ENCODE peak calls at places on chromosomes 3 and 15, in eight cellular contexts. One of them, this sample, is unnamed.

GRCh38 chr3:185744997-185745843 is 79.6 kb downstream of the IGF2BP2 start:
- DNase-seq in HFF-Myc: no peak
- DNase-seq in AG09309: peak
- DNase-seq in fibroblast of pulmonary artery: peak
- DNase-seq in fibroblast of the aortic adventitia: peak
- DNase-seq in mesothelial cell of epicardium: no peak
- DNase-seq in upper lobe of right lung: no peak
- DNase-seq in BJ: peak
- DNase-seq in this sample: no peak

GRCh38 chr15:66895794-66896453 is 169.5 kb upstream of the SMAD3 start:
- DNase-seq in HFF-Myc: no peak
- DNase-seq in AG09309: no peak
- DNase-seq in fibroblast of pulmonary artery: no peak
- DNase-seq in fibroblast of the aortic adventitia: no peak
- DNase-seq in mesothelial cell of epicardium: no peak
- DNase-seq in upper lobe of right lung: no peak
- DNase-seq in BJ: no peak
- DNase-seq in this sample: no peak

GRCh38 chr3:107927361-107928083 is 163.3 kb downstream of the CD47 start:
- DNase-seq in HFF-Myc: peak
- DNase-seq in AG09309: peak
- DNase-seq in fibroblast of pulmonary artery: peak
- DNase-seq in fibroblast of the aortic adventitia: peak
- DNase-seq in mesothelial cell of epicardium: peak
- DNase-seq in upper lobe of right lung: peak
- DNase-seq in BJ: no peak
- DNase-seq in this sample: peak

GRCh38 chr15:71048913-71049675 is 66.2 kb upstream of the THSD4 start:
- DNase-seq in HFF-Myc: no peak
- DNase-seq in AG09309: peak
- DNase-seq in fibroblast of pulmonary artery: peak
- DNase-seq in fibroblast of the aortic adventitia: peak
- DNase-seq in mesothelial cell of epicardium: no peak
- DNase-seq in upper lobe of right lung: no peak
- DNase-seq in BJ: peak
- DNase-seq in this sample: no peak

GRCh38 chr3:123098411-123099330 is 31.8 kb downstream of the PDIA5 start:
- DNase-seq in HFF-Myc: no peak
- DNase-seq in AG09309: no peak
- DNase-seq in fibroblast of pulmonary artery: peak
- DNase-seq in fibroblast of the aortic adventitia: peak
- DNase-seq in mesothelial cell of epicardium: no peak
- DNase-seq in upper lobe of right lung: no peak
- DNase-seq in BJ: no peak
- DNase-seq in this sample: no peak

GRCh38 chr15:31442203-31443090 is 115.8 kb downstream of the KLF13 start:
- DNase-seq in HFF-Myc: peak
- DNase-seq in AG09309: peak
- DNase-seq in fibroblast of pulmonary artery: peak
- DNase-seq in fibroblast of the aortic adventitia: peak
- DNase-seq in mesothelial cell of epicardium: no peak
- DNase-seq in upper lobe of right lung: no peak
- DNase-seq in BJ: peak
- DNase-seq in this sample: no peak

GRCh38 chr15:57118013-57118799 is 199.8 kb downstream of the TCF12 start:
- DNase-seq in HFF-Myc: no peak
- DNase-seq in AG09309: no peak
- DNase-seq in fibroblast of pulmonary artery: peak
- DNase-seq in fibroblast of the aortic adventitia: peak
- DNase-seq in mesothelial cell of epicardium: no peak
- DNase-seq in upper lobe of right lung: no peak
- DNase-seq in BJ: no peak
- DNase-seq in this sample: no peak

GRCh38 chr3:170584585-170585007 is 1.3 kb downstream of the SLC7A14 start:
- DNase-seq in HFF-Myc: no peak
- DNase-seq in AG09309: no peak
- DNase-seq in fibroblast of pulmonary artery: peak
- DNase-seq in fibroblast of the aortic adventitia: peak
- DNase-seq in mesothelial cell of epicardium: peak
- DNase-seq in upper lobe of right lung: peak
- DNase-seq in BJ: no peak
- DNase-seq in this sample: peak

GRCh38 chr15:99502182-99502581 is 63.6 kb upstream of the MEF2A start:
- DNase-seq in HFF-Myc: no peak
- DNase-seq in AG09309: no peak
- DNase-seq in fibroblast of pulmonary artery: no peak
- DNase-seq in fibroblast of the aortic adventitia: no peak
- DNase-seq in mesothelial cell of epicardium: no peak
- DNase-seq in upper lobe of right lung: no peak
- DNase-seq in BJ: no peak
- DNase-seq in this sample: no peak

GRCh38 chr15:61053401-61053800 is 175.7 kb downstream of the RORA start:
- DNase-seq in HFF-Myc: no peak
- DNase-seq in AG09309: no peak
- DNase-seq in fibroblast of pulmonary artery: no peak
- DNase-seq in fibroblast of the aortic adventitia: no peak
- DNase-seq in mesothelial cell of epicardium: no peak
- DNase-seq in upper lobe of right lung: no peak
- DNase-seq in BJ: no peak
- DNase-seq in this sample: no peak

GRCh38 chr3:154062513-154062912 is 58.7 kb upstream of the ARHGEF26 start:
- DNase-seq in HFF-Myc: no peak
- DNase-seq in AG09309: no peak
- DNase-seq in fibroblast of pulmonary artery: no peak
- DNase-seq in fibroblast of the aortic adventitia: no peak
- DNase-seq in mesothelial cell of epicardium: no peak
- DNase-seq in upper lobe of right lung: no peak
- DNase-seq in BJ: no peak
- DNase-seq in this sample: no peak

GRCh38 chr3:84946240-84946639 is 12.5 kb upstream of the CADM2 start:
- DNase-seq in HFF-Myc: no peak
- DNase-seq in AG09309: no peak
- DNase-seq in fibroblast of pulmonary artery: no peak
- DNase-seq in fibroblast of the aortic adventitia: no peak
- DNase-seq in mesothelial cell of epicardium: no peak
- DNase-seq in upper lobe of right lung: no peak
- DNase-seq in BJ: no peak
- DNase-seq in this sample: no peak

GRCh38 chr3:24945575-24945974 is 450.9 kb upstream of the THRB start:
- DNase-seq in HFF-Myc: no peak
- DNase-seq in AG09309: no peak
- DNase-seq in fibroblast of pulmonary artery: no peak
- DNase-seq in fibroblast of the aortic adventitia: no peak
- DNase-seq in mesothelial cell of epicardium: no peak
- DNase-seq in upper lobe of right lung: no peak
- DNase-seq in BJ: no peak
- DNase-seq in this sample: no peak

GRCh38 chr3:177441813-177442646 is 244.7 kb upstream of the TBL1XR1 start:
- DNase-seq in HFF-Myc: no peak
- DNase-seq in AG09309: no peak
- DNase-seq in fibroblast of pulmonary artery: no peak
- DNase-seq in fibroblast of the aortic adventitia: peak
- DNase-seq in mesothelial cell of epicardium: no peak
- DNase-seq in upper lobe of right lung: no peak
- DNase-seq in BJ: no peak
- DNase-seq in this sample: no peak

GRCh38 chr3:32840086-32840841 is 22.5 kb downstream of the TRIM71 start:
- DNase-seq in HFF-Myc: no peak
- DNase-seq in AG09309: no peak
- DNase-seq in fibroblast of pulmonary artery: no peak
- DNase-seq in fibroblast of the aortic adventitia: no peak
- DNase-seq in mesothelial cell of epicardium: no peak
- DNase-seq in upper lobe of right lung: peak
- DNase-seq in BJ: no peak
- DNase-seq in this sample: no peak

GRCh38 chr3:100525753-100526612 is 33.6 kb downstream of the TMEM45A start:
- DNase-seq in HFF-Myc: peak
- DNase-seq in AG09309: peak
- DNase-seq in fibroblast of pulmonary artery: peak
- DNase-seq in fibroblast of the aortic adventitia: peak
- DNase-seq in mesothelial cell of epicardium: no peak
- DNase-seq in upper lobe of right lung: no peak
- DNase-seq in BJ: peak
- DNase-seq in this sample: no peak

GRCh38 chr3:27358372-27358771 is 10.8 kb downstream of the NEK10 start:
- DNase-seq in HFF-Myc: no peak
- DNase-seq in AG09309: no peak
- DNase-seq in fibroblast of pulmonary artery: no peak
- DNase-seq in fibroblast of the aortic adventitia: no peak
- DNase-seq in mesothelial cell of epicardium: no peak
- DNase-seq in upper lobe of right lung: no peak
- DNase-seq in BJ: no peak
- DNase-seq in this sample: no peak

GRCh38 chr3:27360113-27361078 is 8.8 kb downstream of the NEK10 start:
- DNase-seq in HFF-Myc: no peak
- DNase-seq in AG09309: no peak
- DNase-seq in fibroblast of pulmonary artery: peak
- DNase-seq in fibroblast of the aortic adventitia: peak
- DNase-seq in mesothelial cell of epicardium: no peak
- DNase-seq in upper lobe of right lung: no peak
- DNase-seq in BJ: no peak
- DNase-seq in this sample: no peak

GRCh38 chr3:27354588-27355203 is 14.5 kb downstream of the NEK10 start:
- DNase-seq in HFF-Myc: no peak
- DNase-seq in AG09309: no peak
- DNase-seq in fibroblast of pulmonary artery: no peak
- DNase-seq in fibroblast of the aortic adventitia: no peak
- DNase-seq in mesothelial cell of epicardium: no peak
- DNase-seq in upper lobe of right lung: no peak
- DNase-seq in BJ: no peak
- DNase-seq in this sample: no peak

GRCh38 chr3:27356976-27357375 is 12.2 kb downstream of the NEK10 start:
- DNase-seq in HFF-Myc: no peak
- DNase-seq in AG09309: no peak
- DNase-seq in fibroblast of pulmonary artery: peak
- DNase-seq in fibroblast of the aortic adventitia: no peak
- DNase-seq in mesothelial cell of epicardium: no peak
- DNase-seq in upper lobe of right lung: no peak
- DNase-seq in BJ: no peak
- DNase-seq in this sample: no peak

DNA sequence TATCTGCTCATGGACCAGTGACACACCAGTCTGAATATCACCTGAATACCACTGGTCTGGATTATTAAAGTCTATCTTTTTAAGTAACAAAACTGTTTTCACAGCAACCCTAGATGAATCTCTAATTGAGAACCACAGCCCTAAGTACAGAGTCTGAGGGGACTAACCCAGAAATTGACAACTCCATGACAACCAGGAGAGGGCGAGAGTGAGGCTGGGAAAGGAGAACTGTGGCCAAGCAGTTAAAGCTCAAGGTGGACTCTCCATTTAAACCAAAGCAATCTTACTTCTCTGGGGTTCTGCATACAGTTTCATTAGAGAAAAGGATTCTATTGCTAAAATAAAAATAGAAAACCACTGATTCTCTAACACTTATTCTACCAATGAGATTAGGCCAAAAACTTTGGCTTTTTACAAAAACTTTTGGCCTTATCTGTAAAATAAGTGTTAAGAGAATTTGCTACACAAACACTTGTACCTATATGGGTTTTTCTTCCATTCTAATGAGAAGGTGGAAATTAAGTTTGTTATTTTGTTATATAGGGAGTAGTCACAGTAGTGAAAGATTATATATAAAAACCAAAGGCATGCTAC is 11.4 kb downstream of the NEK10 start:
- DNase-seq in HFF-Myc: peak
- DNase-seq in AG09309: no peak
- DNase-seq in fibroblast of pulmonary artery: peak
- DNase-seq in fibroblast of the aortic adventitia: peak
- DNase-seq in mesothelial cell of epicardium: no peak
- DNase-seq in upper lobe of right lung: no peak
- DNase-seq in BJ: no peak
- DNase-seq in this sample: no peak
- TF ChIP-seq CTCF in HFF-Myc: peak
- TF ChIP-seq CTCF in AG09309: peak
- TF ChIP-seq CTCF in fibroblast of pulmonary artery: peak
- TF ChIP-seq CTCF in fibroblast of the aortic adventitia: peak
- TF ChIP-seq CTCF in mesothelial cell of epicardium: peak
- TF ChIP-seq CTCF in upper lobe of right lung: peak
- TF ChIP-seq CTCF in BJ: peak
- TF ChIP-seq CTCF in this sample: peak

GRCh38 chr15:49758856-49759255 is 138.0 kb downstream of the DTWD1 start:
- DNase-seq in HFF-Myc: no peak
- DNase-seq in AG09309: no peak
- DNase-seq in fibroblast of pulmonary artery: no peak
- DNase-seq in fibroblast of the aortic adventitia: peak
- DNase-seq in mesothelial cell of epicardium: no peak
- DNase-seq in upper lobe of right lung: no peak
- DNase-seq in BJ: no peak
- DNase-seq in this sample: no peak
- TF ChIP-seq CTCF in HFF-Myc: no peak
- TF ChIP-seq CTCF in AG09309: no peak
- TF ChIP-seq CTCF in fibroblast of pulmonary artery: no peak
- TF ChIP-seq CTCF in fibroblast of the aortic adventitia: no peak
- TF ChIP-seq CTCF in mesothelial cell of epicardium: no peak
- TF ChIP-seq CTCF in upper lobe of right lung: no peak
- TF ChIP-seq CTCF in BJ: no peak
- TF ChIP-seq CTCF in this sample: no peak

GRCh38 chr3:57292895-57293526 is 526 bp upstream of the ASB14 start:
- DNase-seq in HFF-Myc: no peak
- DNase-seq in AG09309: no peak
- DNase-seq in fibroblast of pulmonary artery: no peak
- DNase-seq in fibroblast of the aortic adventitia: no peak
- DNase-seq in mesothelial cell of epicardium: no peak
- DNase-seq in upper lobe of right lung: no peak
- DNase-seq in BJ: no peak
- DNase-seq in this sample: no peak

GRCh38 chr3:57292159-57292894 is at the start of gene ASB14:
- DNase-seq in HFF-Myc: no peak
- DNase-seq in AG09309: no peak
- DNase-seq in fibroblast of pulmonary artery: no peak
- DNase-seq in fibroblast of the aortic adventitia: no peak
- DNase-seq in mesothelial cell of epicardium: no peak
- DNase-seq in upper lobe of right lung: no peak
- DNase-seq in BJ: no peak
- DNase-seq in this sample: no peak

DNA sequence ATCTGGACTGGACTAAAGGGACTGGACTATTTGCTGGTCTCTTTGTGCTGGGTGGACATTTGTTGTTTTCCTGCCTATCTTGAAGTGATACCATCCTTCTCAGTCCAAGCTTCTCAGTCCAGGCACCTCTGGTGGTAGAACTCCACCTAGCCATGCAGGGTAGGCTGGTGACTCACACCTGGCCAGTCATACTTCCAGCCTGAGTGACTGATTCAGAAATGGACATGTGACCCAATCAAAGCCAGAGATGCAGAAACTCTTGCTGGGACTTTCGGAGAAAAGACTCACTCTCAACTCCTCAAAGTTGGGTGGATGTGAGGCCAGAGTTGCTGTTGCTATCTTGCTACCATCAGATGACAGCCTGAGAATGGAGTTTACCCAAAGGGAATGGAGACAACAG is 5.6 kb upstream of the ASB14 start:
- DNase-seq in HFF-Myc: no peak
- DNase-seq in AG09309: no peak
- DNase-seq in fibroblast of pulmonary artery: peak
- DNase-seq in fibroblast of the aortic adventitia: peak
- DNase-seq in mesothelial cell of epicardium: no peak
- DNase-seq in upper lobe of right lung: no peak
- DNase-seq in BJ: no peak
- DNase-seq in this sample: peak
- TF ChIP-seq CTCF in HFF-Myc: no peak
- TF ChIP-seq CTCF in AG09309: peak
- TF ChIP-seq CTCF in fibroblast of pulmonary artery: no peak
- TF ChIP-seq CTCF in fibroblast of the aortic adventitia: peak
- TF ChIP-seq CTCF in mesothelial cell of epicardium: no peak
- TF ChIP-seq CTCF in upper lobe of right lung: no peak
- TF ChIP-seq CTCF in BJ: no peak
- TF ChIP-seq CTCF in this sample: peak

GRCh38 chr15:91122296-91122695 is 22.2 kb downstream of the SV2B start:
- DNase-seq in HFF-Myc: no peak
- DNase-seq in AG09309: no peak
- DNase-seq in fibroblast of pulmonary artery: no peak
- DNase-seq in fibroblast of the aortic adventitia: no peak
- DNase-seq in mesothelial cell of epicardium: no peak
- DNase-seq in upper lobe of right lung: no peak
- DNase-seq in BJ: no peak
- DNase-seq in this sample: no peak
- TF ChIP-seq CTCF in HFF-Myc: no peak
- TF ChIP-seq CTCF in AG09309: no peak
- TF ChIP-seq CTCF in fibroblast of pulmonary artery: no peak
- TF ChIP-seq CTCF in fibroblast of the aortic adventitia: no peak
- TF ChIP-seq CTCF in mesothelial cell of epicardium: no peak
- TF ChIP-seq CTCF in upper lobe of right lung: no peak
- TF ChIP-seq CTCF in BJ: no peak
- TF ChIP-seq CTCF in this sample: no peak

This sample was measured in psoas muscle.